ENCODE peak calls at places on chromosomes 13 and 19, in four cellular contexts. E is K562, H is SK-N-SH, Y is A549. X is an unnamed sample.
A peak's percentile ranks its signal among the peaks of the same experiment; 100 is the strongest.

GRCh38 chr19:19443902-19444693 is 38.6 kb downstream of the GATAD2A start:
- DNase-seq in E (no peak), H (no peak), Y (no peak), X (no peak)

GRCh38 chr13:24040835-24041234 is 119.7 kb upstream of the SPATA13 start:
- DNase-seq in E (no peak), H (no peak), Y (no peak), X (no peak)

GRCh38 chr19:42201489-42202289 is 15.8 kb downstream of the DEDD2 start:
- DNase-seq in E (no peak), H (no peak), Y (no peak), X (peak; percentile 94)

GRCh38 chr13:41939403-41939802 is 21.5 kb downstream of the VWA8 start:
- DNase-seq in E (no peak), H (no peak), Y (no peak), X (no peak)

GRCh38 chr13:83048419-83048818 is 833.9 kb downstream of the SLITRK1 start:
- DNase-seq in E (no peak), H (no peak), Y (no peak), X (no peak)

GRCh38 chr19:3687774-3688706 is 12.2 kb downstream of the PIP5K1C start:
- DNase-seq in E (no peak), H (no peak), Y (no peak), X (no peak)

GRCh38 chr13:106523566-106523965 is 11.9 kb downstream of the EFNB2 start:
- DNase-seq in E (no peak), H (peak; percentile 37), Y (no peak), X (no peak)

GRCh38 chr13:61884830-61885229 is 469.2 kb upstream of the PCDH20 start:
- DNase-seq in E (no peak), H (no peak), Y (no peak), X (no peak)

GRCh38 chr13:100392709-100393630 is 195.6 kb downstream of the GGACT start:
- DNase-seq in E (peak; percentile 79), H (no peak), Y (peak; percentile 94), X (peak; percentile 84)

GRCh38 chr13:46475586-46475991 is 77.4 kb upstream of the LRCH1 start:
- DNase-seq in E (no peak), H (no peak), Y (no peak), X (no peak)

GRCh38 chr13:47110141-47110540 is 213.3 kb upstream of the HTR2A start:
- DNase-seq in E (no peak), H (no peak), Y (no peak), X (no peak)

GRCh38 chr19:41297628-41298326 is 12.2 kb upstream of the CCDC97 start:
- DNase-seq in E (no peak), H (no peak), Y (no peak), X (no peak)

GRCh38 chr13:40993119-40993518 is 26.0 kb downstream of the ELF1 start:
- DNase-seq in E (no peak), H (no peak), Y (no peak), X (no peak)

GRCh38 chr19:54534156-54534555 is 31.5 kb downstream of the LAIR2 start:
- DNase-seq in E (no peak), H (no peak), Y (no peak), X (no peak)

GRCh38 chr13:49657241-49657641 is 28.9 kb downstream of the ARL11 start:
- DNase-seq in E (no peak), H (no peak), Y (no peak), X (no peak)

GRCh38 chr19:44476559-44477408 is 23.5 kb downstream of the ZNF180 start:
- DNase-seq in E (no peak), H (no peak), Y (peak; percentile 66), X (no peak)

GRCh38 chr19:48741222-48741999 is 1.0 kb upstream of the RASIP1 start:
- DNase-seq in E (peak; percentile 94), H (peak; percentile 81), Y (peak; percentile 63), X (no peak)

GRCh38 chr13:25906211-25906661 is 145.6 kb downstream of the SHISA2 start:
- DNase-seq in E (no peak), H (no peak), Y (no peak), X (no peak)

GRCh38 chr19:10517361-10517759 is at the start of gene S1PR5:
- DNase-seq in E (peak; percentile 70), H (peak; percentile 70), Y (peak; percentile 35), X (no peak)

GRCh38 chr13:66492479-66492878 is 737.7 kb downstream of the PCDH9 start:
- DNase-seq in E (no peak), H (peak; percentile 4), Y (peak; percentile 36), X (no peak)

GRCh38 chr19:7534531-7534980 is 961 bp upstream of the PNPLA6 start:
- DNase-seq in E (peak; percentile 60), H (peak; percentile 80), Y (peak; percentile 78), X (no peak)

GRCh38 chr19:47020132-47020805 is 632 bp downstream of the NPAS1 start:
- DNase-seq in E (peak; percentile 51), H (peak; percentile 56), Y (no peak), X (no peak)

GRCh38 chr19:55133639-55134444 is 15.2 kb downstream of the TNNT1 start:
- DNase-seq in E (peak; percentile 40), H (no peak), Y (no peak), X (peak; percentile 63)

GRCh38 chr13:32824671-32825070 is 191.6 kb upstream of the KL start:
- DNase-seq in E (no peak), H (no peak), Y (peak; percentile 78), X (no peak)

DNA sequence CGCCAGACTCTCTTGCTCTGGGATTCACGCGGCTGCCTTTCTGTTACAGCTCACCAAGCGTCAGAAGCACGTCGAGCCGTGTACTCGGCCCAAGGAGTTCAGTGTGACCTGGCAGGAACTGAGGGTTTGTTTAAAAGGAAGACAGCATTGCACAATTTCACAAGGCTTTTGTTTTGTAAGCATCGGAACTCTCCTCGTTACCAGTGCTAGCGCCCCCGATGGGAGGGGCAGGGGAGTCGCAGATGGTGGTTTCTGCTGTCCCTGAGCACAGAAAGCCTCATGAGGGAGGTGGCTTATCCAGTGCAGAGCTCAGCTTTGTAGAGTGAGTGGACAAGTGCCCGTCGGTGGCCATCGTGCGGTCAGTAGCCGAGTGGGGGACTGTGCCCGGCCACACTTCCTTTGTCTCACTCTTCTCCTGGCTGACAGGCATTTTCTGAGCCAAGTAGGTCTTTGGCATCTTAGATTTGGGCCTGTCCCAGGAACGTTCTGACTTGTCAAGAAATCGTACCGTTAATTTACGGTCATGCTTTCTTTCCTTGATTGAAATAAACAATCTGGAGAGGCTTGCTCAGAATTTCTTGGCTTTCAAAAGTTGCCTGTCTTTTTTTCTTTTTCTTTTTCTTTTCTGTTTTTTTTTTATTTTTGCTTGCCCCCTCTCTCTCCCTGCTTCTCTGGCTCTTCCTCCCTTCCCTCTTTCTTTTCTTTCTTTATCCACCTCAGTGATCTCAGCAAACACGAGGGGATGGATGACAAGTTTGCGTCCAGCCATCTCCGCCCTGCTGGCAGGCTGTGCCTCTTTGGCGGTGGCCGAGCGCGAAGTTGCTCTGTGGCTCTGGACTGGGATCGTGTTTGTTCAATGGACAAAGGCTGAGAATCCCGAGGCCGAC is 7.7 kb downstream of the KDM4B start:
- DNase-seq in E (no peak), H (peak; percentile 47), Y (peak; percentile 79), X (peak; percentile 94)
- TF ChIP-seq REST in E (no peak), H (no peak), Y (no peak), X (peak; percentile 34)

GRCh38 chr19:45882652-45883585 is 3.0 kb downstream of the IRF2BP1 start:
- DNase-seq in E (peak; percentile 75), H (peak; percentile 96), Y (peak; percentile 97), X (peak; percentile 82)
- TF ChIP-seq REST in E (peak; percentile 19), H (peak; percentile 33), Y (no peak), X (no peak)

GRCh38 chr13:27141746-27142145 is 29.9 kb downstream of the USP12 start:
- DNase-seq in E (no peak), H (no peak), Y (no peak), X (no peak)

GRCh38 chr13:27149702-27150101 is 21.9 kb downstream of the USP12 start:
- DNase-seq in E (no peak), H (no peak), Y (no peak), X (no peak)

GRCh38 chr13:27151798-27152599 is 19.6 kb downstream of the USP12 start:
- DNase-seq in E (no peak), H (no peak), Y (no peak), X (no peak)

GRCh38 chr13:27148900-27149299 is 22.7 kb downstream of the USP12 start:
- DNase-seq in E (no peak), H (no peak), Y (no peak), X (no peak)

DNA sequence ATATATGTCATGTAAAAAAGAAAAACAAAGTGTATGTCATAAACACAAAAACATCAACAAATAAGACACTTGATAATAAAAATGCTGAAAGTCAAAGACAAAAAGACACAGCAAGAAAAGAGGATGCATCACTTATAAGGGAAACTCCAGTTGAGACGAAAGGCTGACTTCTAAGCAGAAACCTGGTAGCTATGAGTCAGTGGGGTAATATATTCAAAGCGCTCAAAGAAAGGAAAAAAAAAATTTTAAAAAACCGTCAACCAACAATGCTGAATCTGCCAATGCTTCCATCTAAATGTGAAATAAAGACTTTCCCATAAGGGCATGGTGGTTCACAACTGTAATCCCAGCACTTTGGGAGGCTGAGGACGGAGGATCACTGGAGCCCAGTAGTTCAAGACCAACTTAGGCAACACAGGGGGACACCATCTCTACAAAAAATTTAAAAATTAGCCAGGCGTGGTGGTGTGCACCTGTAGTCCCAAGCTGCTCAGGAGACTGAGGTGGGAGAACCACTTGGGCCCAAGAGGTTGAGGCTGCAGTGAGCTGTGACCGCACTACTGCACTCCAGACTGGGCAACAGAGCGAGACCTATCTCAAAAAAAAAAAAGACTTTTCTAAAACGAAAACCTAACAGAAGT is 24.0 kb downstream of the USP12 start:
- DNase-seq in E (no peak), H (no peak), Y (no peak), X (no peak)
- TF ChIP-seq REST in E (no peak), H (no peak), Y (no peak), X (no peak)

GRCh38 chr13:87497426-87497825 is 173.7 kb upstream of the SLITRK5 start:
- DNase-seq in E (no peak), H (no peak), Y (no peak), X (no peak)

DNA sequence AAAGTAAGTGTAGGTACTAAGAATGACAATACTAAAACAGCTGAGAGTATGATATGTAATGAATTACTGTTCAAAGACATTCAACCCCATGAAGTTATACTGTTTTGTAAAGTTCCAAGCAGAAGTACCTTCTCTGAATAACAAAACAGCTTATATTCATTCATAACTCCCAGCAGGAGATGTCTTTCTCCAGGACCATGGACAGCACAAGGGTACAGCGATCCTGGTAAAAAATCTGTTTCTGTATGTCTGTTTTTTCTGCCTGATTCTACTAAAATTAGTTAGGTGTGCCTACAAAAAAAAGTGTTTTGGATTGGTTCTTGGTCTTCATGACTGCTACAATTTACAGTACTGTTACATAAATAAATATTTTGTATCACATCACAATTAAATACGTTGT is 172.5 kb upstream of the SLITRK5 start:
- DNase-seq in E (no peak), H (no peak), Y (peak; percentile 1), X (no peak)
- TF ChIP-seq REST in E (no peak), H (peak; percentile 94), Y (peak; percentile 88), X (peak; percentile 96)